ENCODE peak calls at places on chromosomes 13 and 19, in six cellular contexts. Q, R, E, A, V and F are unnamed samples.
A peak's percentile ranks its signal among the peaks of the same experiment; 100 is the strongest.

GRCh38 chr19:15841875-15842569 is 26.6 kb upstream of the OR10H1 start:
- DNase-seq in E (no peak), Q (no peak), R (peak; percentile 13), V (peak; percentile 53), A (no peak), F (no peak)

GRCh38 chr19:58218899-58219298 is 9.8 kb upstream of the ZNF544 start:
- DNase-seq in V (peak; percentile 62), E (peak; percentile 8), A (peak; percentile 41), Q (no peak), R (no peak), F (no peak)

GRCh38 chr13:50460366-50460765 is 383.1 kb downstream of the DLEU7 start:
- DNase-seq in Q (no peak), V (peak; percentile 58), R (no peak), A (no peak), E (no peak), F (no peak)

GRCh38 chr13:45051315-45051714 is 62.0 kb downstream of the GPALPP1 start:
- DNase-seq in Q (no peak), A (no peak), V (no peak), E (no peak), R (no peak), F (no peak)

GRCh38 chr19:32862173-32862572 is 7.4 kb downstream of the SLC7A9 start:
- DNase-seq in Q (no peak), V (no peak), A (no peak), R (no peak), E (no peak), F (no peak)

GRCh38 chr19:16861875-16862274 is 26.9 kb upstream of the F2RL3 start:
- DNase-seq in Q (no peak), E (no peak), V (no peak), R (no peak), A (no peak), F (no peak)

GRCh38 chr19:54561840-54562239 is 11.8 kb upstream of the LILRA2 start:
- DNase-seq in R (no peak), V (peak; percentile 29), Q (no peak), A (no peak), E (no peak), F (no peak)

GRCh38 chr13:26919311-26919710 is 158.7 kb upstream of the GPR12 start:
- DNase-seq in V (no peak), Q (no peak), E (no peak), R (no peak), A (no peak), F (no peak)

GRCh38 chr19:49408816-49409440 is 14.3 kb downstream of the PTH2 start:
- DNase-seq in A (no peak), E (no peak), R (no peak), Q (no peak), V (peak; percentile 57), F (no peak)

GRCh38 chr19:47509170-47509847 is 5.6 kb downstream of the NAPA start:
- DNase-seq in V (no peak), R (no peak), Q (no peak), E (no peak), A (no peak), F (no peak)

GRCh38 chr19:5990289-5990797 is 12.4 kb upstream of the RANBP3 start:
- DNase-seq in Q (no peak), E (no peak), A (no peak), R (peak; percentile 66), V (peak; percentile 68), F (no peak)

GRCh38 chr13:80177327-80177726 is 163.6 kb downstream of the SPRY2 start:
- DNase-seq in Q (no peak), A (no peak), V (no peak), R (no peak), E (no peak), F (no peak)

GRCh38 chr13:41418027-41418426 is 39.3 kb upstream of the RGCC start:
- DNase-seq in R (no peak), Q (peak; percentile 72), A (no peak), V (no peak), E (no peak), F (no peak)

GRCh38 chr19:15122331-15123030 is 15.3 kb downstream of the SYDE1 start:
- DNase-seq in A (no peak), R (no peak), E (no peak), V (no peak), Q (no peak), F (no peak)

GRCh38 chr13:41159174-41159573 is 26.6 kb upstream of the KBTBD6 start:
- DNase-seq in A (no peak), R (no peak), E (no peak), V (no peak), Q (no peak), F (no peak)

GRCh38 chr13:24097667-24098066 is 62.9 kb upstream of the SPATA13 start:
- DNase-seq in Q (no peak), E (no peak), V (no peak), R (no peak), A (no peak), F (no peak)

GRCh38 chr19:55080121-55080914 is 4.6 kb downstream of the EPS8L1 start:
- DNase-seq in V (peak; percentile 93), Q (peak; percentile 55), E (peak; percentile 35), R (peak; percentile 82), A (peak; percentile 96), F (no peak)

GRCh38 chr19:41352609-41353465 is 885 bp downstream of the TGFB1 start:
- DNase-seq in V (peak; percentile 81), A (peak; percentile 79), R (peak; percentile 99), E (peak; percentile 54), Q (peak; percentile 44), F (no peak)

GRCh38 chr13:40787062-40787461 is 2.3 kb upstream of the SLC25A15 start:
- DNase-seq in R (no peak), A (no peak), V (peak; percentile 17), Q (peak; percentile 93), E (no peak), F (no peak)

GRCh38 chr13:50581586-50582196 is 261.8 kb downstream of the DLEU7 start:
- DNase-seq in V (no peak), E (no peak), Q (no peak), R (no peak), A (no peak), F (no peak)

GRCh38 chr13:23654111-23655110 is 84.2 kb downstream of the TNFRSF19 start:
- DNase-seq in V (no peak), E (peak; percentile 88), R (no peak), A (no peak), Q (peak; percentile 80), F (no peak)

GRCh38 chr19:55820037-55820436 is 11.8 kb downstream of the NLRP11 start:
- DNase-seq in V (no peak), R (no peak), E (no peak), A (no peak), Q (no peak), F (no peak)

GRCh38 chr19:13872695-13873389 is 4.1 kb upstream of the NANOS3 start:
- DNase-seq in E (no peak), R (peak; percentile 71), Q (no peak), A (peak; percentile 43), V (peak; percentile 82), F (no peak)

GRCh38 chr19:16378291-16378889 is 53.8 kb downstream of the KLF2 start:
- DNase-seq in Q (no peak), V (no peak), E (no peak), R (no peak), A (no peak), F (no peak)

GRCh38 chr13:31200636-31200970 is 828 bp downstream of the B3GLCT start:
- DNase-seq in Q (no peak), R (peak; percentile 50), V (peak; percentile 48), A (no peak), E (peak; percentile 24), F (no peak)

GRCh38 chr19:7415163-7415856 is 66.6 kb downstream of the ARHGEF18 start:
- DNase-seq in Q (peak; percentile 86), A (no peak), V (no peak), E (peak; percentile 74), R (no peak), F (no peak)

GRCh38 chr19:34733266-34733825 is 697 bp upstream of the ZNF181 start:
- DNase-seq in A (peak; percentile 61), E (peak; percentile 80), Q (no peak), V (peak; percentile 76), R (no peak), F (no peak)

GRCh38 chr19:1318678-1319471 is 33.2 kb downstream of the EFNA2 start:
- DNase-seq in Q (no peak), A (peak; percentile 38), V (no peak), R (no peak), E (no peak), F (no peak)

GRCh38 chr19:39679791-39680168 is 24.1 kb downstream of the LGALS16 start:
- DNase-seq in E (no peak), R (no peak), A (no peak), V (no peak), Q (no peak), F (no peak)

GRCh38 chr13:27171830-27172494 is 351 bp upstream of the USP12 start:
- DNase-seq in E (peak; percentile 62), R (peak; percentile 60), A (peak; percentile 96), V (peak; percentile 82), Q (peak; percentile 90), F (no peak)

GRCh38 chr19:40420766-40421467 is 4.9 kb downstream of the SERTAD1 start:
- DNase-seq in A (peak; percentile 91), Q (peak; percentile 92), R (peak; percentile 99), V (peak; percentile 95), E (peak; percentile 79), F (no peak)

GRCh38 chr13:98474292-98474691 is 102.6 kb downstream of the STK24 start:
- DNase-seq in E (no peak), V (no peak), R (no peak), A (no peak), Q (no peak), F (no peak)

GRCh38 chr13:98475521-98475920 is 101.4 kb downstream of the STK24 start:
- DNase-seq in Q (no peak), V (peak; percentile 26), A (peak; percentile 56), R (no peak), E (no peak), F (no peak)

GRCh38 chr13:98474761-98475160 is 102.1 kb downstream of the STK24 start:
- DNase-seq in R (no peak), E (no peak), A (no peak), V (no peak), Q (no peak), F (no peak)

GRCh38 chr13:98476538-98476966 is 100.4 kb downstream of the STK24 start:
- DNase-seq in E (no peak), Q (peak; percentile 92), V (peak; percentile 79), R (no peak), A (no peak), F (peak; percentile 90)

GRCh38 chr13:98476106-98476505 is 100.8 kb downstream of the STK24 start:
- DNase-seq in V (no peak), Q (no peak), A (peak; percentile 57), R (no peak), E (no peak), F (no peak)
- TF ChIP-seq SMC3 in V (no peak), Q (no peak), A (no peak), R (no peak), E (no peak), F (no peak)

GRCh38 chr13:47908200-47908902 is 92.7 kb downstream of the SUCLA2 start:
- DNase-seq in R (no peak), V (peak; percentile 5), Q (peak; percentile 76), A (no peak), E (peak; percentile 89), F (no peak)
- TF ChIP-seq SMC3 in R (no peak), V (no peak), Q (no peak), A (no peak), E (no peak), F (no peak)

GRCh38 chr13:113532156-113532806 is 41.8 kb upstream of the DCUN1D2 start:
- DNase-seq in Q (peak; percentile 31), R (no peak), V (no peak), A (no peak), E (no peak), F (no peak)
- TF ChIP-seq SMC3 in Q (no peak), R (no peak), V (no peak), A (no peak), E (no peak), F (no peak)

GRCh38 chr13:47215741-47216140 is 318.9 kb upstream of the HTR2A start:
- DNase-seq in E (no peak), V (no peak), R (no peak), Q (peak; percentile 87), A (no peak), F (no peak)
- TF ChIP-seq SMC3 in E (no peak), V (no peak), R (no peak), Q (no peak), A (no peak), F (no peak)